ENCODE peak calls at places on chromosomes 1 and 21, in eight cellular contexts. A, F, Z, K, M, O, G and Y are unnamed samples.

GRCh38 chr1:168092566-168093355 is 44.0 kb downstream of the GPR161 start:
- DNase-seq in F (no peak), K (peak; percentile 56), M (no peak), G (no peak), A (no peak), O (no peak), Z (peak; percentile 21), Y (no peak)

GRCh38 chr1:229340496-229340895 is 2.4 kb downstream of the CCSAP start:
- DNase-seq in F (no peak), Z (no peak), A (no peak), O (no peak), M (no peak), G (no peak), K (no peak), Y (no peak)

GRCh38 chr1:214552174-214552608 is 789 bp upstream of the PTPN14 start:
- DNase-seq in Z (peak; percentile 88), K (no peak), O (no peak), A (no peak), G (no peak), M (no peak), F (peak; percentile 64), Y (no peak)

GRCh38 chr1:239218296-239218695 is 168.1 kb upstream of the CHRM3 start:
- DNase-seq in G (no peak), Z (peak; percentile 23), K (no peak), A (no peak), F (no peak), M (no peak), O (no peak), Y (no peak)

GRCh38 chr1:112461200-112461871 is 47.4 kb upstream of the WNT2B start:
- DNase-seq in A (no peak), K (no peak), M (no peak), G (no peak), F (no peak), Z (no peak), O (no peak), Y (no peak)

GRCh38 chr21:31870472-31870871 is 2.3 kb upstream of the HUNK start:
- DNase-seq in K (no peak), O (no peak), G (no peak), Z (no peak), A (no peak), F (no peak), M (no peak), Y (no peak)

GRCh38 chr1:203089001-203089650 is 3.3 kb upstream of the MYOG start:
- DNase-seq in F (no peak), O (no peak), G (no peak), M (no peak), K (no peak), A (no peak), Z (no peak), Y (no peak)

GRCh38 chr21:23837564-23837963 is 1769.7 kb downstream of the MRPL39 start:
- DNase-seq in A (no peak), M (no peak), Z (no peak), G (no peak), O (no peak), K (peak; percentile 5), F (no peak), Y (no peak)

GRCh38 chr1:216500273-216500967 is 77.2 kb upstream of the USH2A start:
- DNase-seq in M (no peak), O (no peak), F (no peak), K (no peak), A (no peak), G (no peak), Z (no peak), Y (no peak)

GRCh38 chr21:44695176-44695575 is 1.8 kb upstream of the KRTAP10-12 start:
- DNase-seq in K (no peak), O (no peak), Z (no peak), M (no peak), G (no peak), F (no peak), A (no peak), Y (no peak)

GRCh38 chr1:93435443-93435842 is 12.5 kb upstream of the FNBP1L start:
- DNase-seq in G (no peak), O (no peak), A (no peak), Z (no peak), M (no peak), K (no peak), F (no peak), Y (no peak)

GRCh38 chr1:242523968-242524570 is 428 bp downstream of the PLD5 start:
- DNase-seq in O (peak; percentile 88), G (peak; percentile 45), A (peak; percentile 57), F (peak; percentile 2), M (no peak), K (no peak), Z (peak; percentile 3), Y (no peak)

GRCh38 chr1:10515627-10516026 is 40.9 kb downstream of the PEX14 start:
- DNase-seq in G (no peak), M (no peak), O (no peak), A (no peak), Z (no peak), F (no peak), K (no peak), Y (no peak)

GRCh38 chr1:226711976-226712778 is 26.9 kb downstream of the ITPKB start:
- DNase-seq in A (no peak), F (no peak), M (peak; percentile 47), O (no peak), Z (no peak), G (no peak), K (no peak), Y (no peak)

GRCh38 chr1:91428182-91428798 is 23.7 kb upstream of the HFM1 start:
- DNase-seq in O (peak; percentile 28), M (no peak), F (no peak), A (no peak), Z (peak; percentile 6), G (no peak), K (no peak), Y (no peak)

GRCh38 chr1:93732514-93732913 is 50.9 kb upstream of the BCAR3 start:
- DNase-seq in G (no peak), F (no peak), M (no peak), A (no peak), O (no peak), K (no peak), Z (no peak), Y (no peak)

GRCh38 chr1:79373481-79374132 is 367.1 kb upstream of the ADGRL4 start:
- DNase-seq in M (no peak), Z (peak; percentile 10), F (peak; percentile 15), A (peak; percentile 89), G (no peak), K (peak; percentile 37), O (no peak), Y (no peak)

GRCh38 chr1:45337630-45338320 is 2.2 kb upstream of the TOE1 start:
- DNase-seq in M (no peak), Z (no peak), O (no peak), F (no peak), G (no peak), A (no peak), K (no peak), Y (no peak)

GRCh38 chr1:27973771-27974452 is 14.1 kb downstream of the XKR8 start:
- DNase-seq in M (no peak), F (no peak), Z (no peak), K (no peak), O (no peak), A (no peak), G (no peak), Y (no peak)